ENCODE peak calls at places on chromosomes 1 and 21, in five cellular contexts. One of them, this sample, is unnamed.

GRCh38 chr1:13797397-13797796 is 97.4 kb downstream of the PRDM2 start:
- DNase-seq in PC-9: no peak
- DNase-seq in NCI-H1105: peak; percentile 73
- DNase-seq in A172: no peak
- DNase-seq in NCI-H69: peak; percentile 81
- DNase-seq in this sample: no peak

GRCh38 chr1:14924012-14924452 is 229.5 kb upstream of the TMEM51 start:
- DNase-seq in PC-9: peak; percentile 60
- DNase-seq in NCI-H1105: no peak
- DNase-seq in A172: no peak
- DNase-seq in NCI-H69: peak; percentile 74
- DNase-seq in this sample: peak; percentile 50

GRCh38 chr1:192794768-192795035 is 14.1 kb upstream of the RGS2 start:
- DNase-seq in NCI-H1105: no peak
- DNase-seq in A172: no peak
- DNase-seq in NCI-H69: no peak
- DNase-seq in PC-9: no peak
- DNase-seq in this sample: no peak

GRCh38 chr1:41983451-41983850 is 64.7 kb upstream of the HIVEP3 start:
- DNase-seq in NCI-H1105: no peak
- DNase-seq in NCI-H69: no peak
- DNase-seq in A172: peak; percentile 28
- DNase-seq in PC-9: no peak
- DNase-seq in this sample: no peak

GRCh38 chr21:37550618-37551405 is 184.2 kb downstream of the DYRK1A start:
- DNase-seq in A172: no peak
- DNase-seq in PC-9: no peak
- DNase-seq in NCI-H1105: no peak
- DNase-seq in NCI-H69: no peak
- DNase-seq in this sample: no peak

GRCh38 chr1:76230894-76231293 is 156.3 kb downstream of the ST6GALNAC3 start:
- DNase-seq in NCI-H69: peak; percentile 30
- DNase-seq in A172: no peak
- DNase-seq in NCI-H1105: no peak
- DNase-seq in PC-9: no peak
- DNase-seq in this sample: no peak

GRCh38 chr1:174942547-174943255 is 57.0 kb upstream of the CACYBP start:
- DNase-seq in PC-9: no peak
- DNase-seq in NCI-H1105: no peak
- DNase-seq in NCI-H69: peak; percentile 57
- DNase-seq in A172: no peak
- DNase-seq in this sample: no peak

GRCh38 chr1:233959971-233960710 is 55.7 kb downstream of the SLC35F3 start:
- DNase-seq in PC-9: no peak
- DNase-seq in A172: no peak
- DNase-seq in NCI-H69: no peak
- DNase-seq in NCI-H1105: no peak
- DNase-seq in this sample: no peak

GRCh38 chr1:170929835-170930554 is 5.3 kb upstream of the MROH9 start:
- DNase-seq in NCI-H1105: peak; percentile 59
- DNase-seq in PC-9: peak; percentile 2
- DNase-seq in A172: peak; percentile 69
- DNase-seq in NCI-H69: peak; percentile 64
- DNase-seq in this sample: no peak

GRCh38 chr1:191206808-191207207 is 729.1 kb upstream of the BRINP3 start:
- DNase-seq in PC-9: no peak
- DNase-seq in NCI-H69: peak; percentile 32
- DNase-seq in A172: peak; percentile 35
- DNase-seq in NCI-H1105: peak; percentile 14
- DNase-seq in this sample: no peak

GRCh38 chr1:20375563-20375962 is 84.9 kb downstream of the VWA5B1 start:
- DNase-seq in NCI-H69: no peak
- DNase-seq in PC-9: peak; percentile 49
- DNase-seq in NCI-H1105: no peak
- DNase-seq in A172: peak; percentile 59
- DNase-seq in this sample: peak; percentile 64

GRCh38 chr1:29547300-29547699 is 311.0 kb downstream of the PTPRU start:
- DNase-seq in NCI-H1105: no peak
- DNase-seq in PC-9: no peak
- DNase-seq in A172: no peak
- DNase-seq in NCI-H69: no peak
- DNase-seq in this sample: no peak

GRCh38 chr1:165306543-165307434 is 49.7 kb downstream of the LMX1A start:
- DNase-seq in A172: no peak
- DNase-seq in NCI-H69: peak; percentile 24
- DNase-seq in PC-9: no peak
- DNase-seq in NCI-H1105: no peak
- DNase-seq in this sample: no peak

GRCh38 chr21:45981641-45982255 is at the start of gene COL6A1:
- DNase-seq in NCI-H69: peak; percentile 78
- DNase-seq in NCI-H1105: peak; percentile 64
- DNase-seq in PC-9: peak; percentile 52
- DNase-seq in A172: peak; percentile 33
- DNase-seq in this sample: peak; percentile 72

GRCh38 chr1:76891931-76892330 is 24.7 kb downstream of the ST6GALNAC5 start:
- DNase-seq in NCI-H1105: no peak
- DNase-seq in A172: no peak
- DNase-seq in NCI-H69: no peak
- DNase-seq in PC-9: no peak
- DNase-seq in this sample: no peak

GRCh38 chr1:44237721-44238457 is 24.6 kb downstream of the DMAP1 start:
- DNase-seq in NCI-H69: peak; percentile 90
- DNase-seq in A172: peak; percentile 65
- DNase-seq in PC-9: no peak
- DNase-seq in NCI-H1105: no peak
- DNase-seq in this sample: no peak

GRCh38 chr1:110286564-110286963 is 52.6 kb upstream of the RBM15 start:
- DNase-seq in NCI-H1105: no peak
- DNase-seq in PC-9: no peak
- DNase-seq in A172: no peak
- DNase-seq in NCI-H69: no peak
- DNase-seq in this sample: no peak

GRCh38 chr1:26031196-26031902 is 9.8 kb downstream of the EXTL1 start:
- DNase-seq in A172: no peak
- DNase-seq in PC-9: no peak
- DNase-seq in NCI-H69: no peak
- DNase-seq in NCI-H1105: no peak
- DNase-seq in this sample: no peak

GRCh38 chr21:25898671-25899070 is 163.9 kb downstream of the GABPA start:
- DNase-seq in NCI-H69: peak; percentile 54
- DNase-seq in NCI-H1105: no peak
- DNase-seq in A172: no peak
- DNase-seq in PC-9: no peak
- DNase-seq in this sample: no peak

GRCh38 chr1:46655848-46656247 is 12.3 kb downstream of the ATPAF1 start:
- DNase-seq in PC-9: no peak
- DNase-seq in NCI-H1105: no peak
- DNase-seq in NCI-H69: no peak
- DNase-seq in A172: no peak
- DNase-seq in this sample: no peak

GRCh38 chr1:231040019-231040799 is at the start of gene FAM89A:
- DNase-seq in A172: no peak
- DNase-seq in NCI-H69: peak; percentile 61
- DNase-seq in NCI-H1105: no peak
- DNase-seq in PC-9: no peak
- DNase-seq in this sample: peak; percentile 36

GRCh38 chr1:81832573-81832972 is 31.8 kb downstream of the ADGRL2 start:
- DNase-seq in PC-9: no peak
- DNase-seq in A172: peak; percentile 22
- DNase-seq in NCI-H1105: no peak
- DNase-seq in NCI-H69: no peak
- DNase-seq in this sample: no peak

GRCh38 chr1:46077669-46078068 is 54.8 kb downstream of the PIK3R3 start:
- DNase-seq in A172: no peak
- DNase-seq in NCI-H1105: no peak
- DNase-seq in NCI-H69: peak; percentile 8
- DNase-seq in PC-9: no peak
- DNase-seq in this sample: no peak

GRCh38 chr1:43348343-43348808 is 10.4 kb upstream of the CDC20 start:
- DNase-seq in NCI-H1105: peak; percentile 84
- DNase-seq in NCI-H69: peak; percentile 68
- DNase-seq in A172: no peak
- DNase-seq in PC-9: no peak
- DNase-seq in this sample: no peak

GRCh38 chr21:34880401-34880800 is 168.7 kb downstream of the RUNX1 start:
- DNase-seq in A172: peak; percentile 41
- DNase-seq in NCI-H69: no peak
- DNase-seq in NCI-H1105: no peak
- DNase-seq in PC-9: no peak
- DNase-seq in this sample: no peak

GRCh38 chr1:85085417-85085816 is 37.1 kb upstream of the MCOLN3 start:
- DNase-seq in A172: no peak
- DNase-seq in PC-9: no peak
- DNase-seq in NCI-H69: no peak
- DNase-seq in NCI-H1105: no peak
- DNase-seq in this sample: no peak

GRCh38 chr21:26077523-26077922 is 93.0 kb downstream of the APP start:
- DNase-seq in NCI-H1105: no peak
- DNase-seq in NCI-H69: no peak
- DNase-seq in A172: no peak
- DNase-seq in PC-9: no peak
- DNase-seq in this sample: no peak

GRCh38 chr21:42862774-42863503 is 16.4 kb downstream of the WDR4 start:
- DNase-seq in NCI-H1105: peak; percentile 43
- DNase-seq in PC-9: peak; percentile 16
- DNase-seq in NCI-H69: peak; percentile 68
- DNase-seq in A172: no peak
- DNase-seq in this sample: no peak

GRCh38 chr1:80066060-80066459 is 1059.5 kb upstream of the ADGRL4 start:
- DNase-seq in NCI-H1105: peak; percentile 74
- DNase-seq in A172: peak; percentile 30
- DNase-seq in NCI-H69: peak; percentile 83
- DNase-seq in PC-9: no peak
- DNase-seq in this sample: no peak